ENCODE peak calls at places on chromosome 6, in seven cellular contexts. J, D, N, L, R, X and T are unnamed samples.

GRCh38 chr6:26550250-26550993 is 12.3 kb downstream of the HMGN4 start:
- DNase-seq in J (peak; percentile 13), D (peak; percentile 64), N (peak; percentile 98), L (peak; percentile 95), R (peak; percentile 89), X (peak; percentile 50), T (peak; percentile 61)

GRCh38 chr6:5967594-5967993 is 39.1 kb downstream of the NRN1 start:
- DNase-seq in J (no peak), D (no peak), N (no peak), L (no peak), R (no peak), X (no peak), T (no peak)

GRCh38 chr6:40743690-40744446 is 156.7 kb upstream of the LRFN2 start:
- DNase-seq in J (no peak), D (no peak), N (peak; percentile 44), L (peak; percentile 60), R (no peak), X (no peak), T (no peak)

GRCh38 chr6:73743556-73743955 is 47.6 kb downstream of the CD109 start:
- DNase-seq in J (peak; percentile 27), D (no peak), N (no peak), L (no peak), R (no peak), X (no peak), T (peak; percentile 76)

GRCh38 chr6:161218222-161218621 is 55.6 kb downstream of the AGPAT4 start:
- DNase-seq in J (no peak), D (no peak), N (no peak), L (no peak), R (no peak), X (no peak), T (no peak)

GRCh38 chr6:154187203-154187602 is 148.2 kb downstream of the OPRM1 start:
- DNase-seq in J (no peak), D (no peak), N (no peak), L (no peak), R (no peak), X (no peak), T (no peak)

GRCh38 chr6:150698421-150698820 is 98.7 kb downstream of the PLEKHG1 start:
- DNase-seq in J (no peak), D (no peak), N (no peak), L (no peak), R (no peak), X (no peak), T (no peak)

GRCh38 chr6:81863123-81863522 is 110.6 kb upstream of the TENT5A start:
- DNase-seq in J (no peak), D (peak; percentile 6), N (peak; percentile 18), L (no peak), R (no peak), X (no peak), T (no peak)

GRCh38 chr6:45082091-45082490 is 246.0 kb upstream of the RUNX2 start:
- DNase-seq in J (no peak), D (no peak), N (no peak), L (no peak), R (no peak), X (no peak), T (no peak)

GRCh38 chr6:16481680-16482079 is 243.3 kb downstream of the GMPR start:
- DNase-seq in J (no peak), D (no peak), N (no peak), L (no peak), R (no peak), X (no peak), T (no peak)

GRCh38 chr6:105591053-105591452 is 188.2 kb upstream of the PREP start:
- DNase-seq in J (peak; percentile 57), D (no peak), N (peak; percentile 55), L (no peak), R (no peak), X (no peak), T (peak; percentile 81)

GRCh38 chr6:80454197-80454596 is 347.7 kb downstream of the BCKDHB start:
- DNase-seq in J (peak; percentile 92), D (no peak), N (no peak), L (no peak), R (no peak), X (peak; percentile 31), T (peak; percentile 87)

GRCh38 chr6:37283268-37283667 is 25.3 kb upstream of the TMEM217 start:
- DNase-seq in J (peak; percentile 20), D (no peak), N (no peak), L (no peak), R (no peak), X (no peak), T (no peak)

GRCh38 chr6:161660666-161661571 is 387.1 kb upstream of the AGPAT4 start:
- DNase-seq in J (no peak), D (no peak), N (peak; percentile 5), L (no peak), R (no peak), X (no peak), T (no peak)

GRCh38 chr6:123770247-123770949 is 33.3 kb upstream of the NKAIN2 start:
- DNase-seq in J (no peak), D (no peak), N (peak; percentile 40), L (no peak), R (no peak), X (no peak), T (no peak)

GRCh38 chr6:29651413-29652197 is 5.3 kb upstream of the MOG start:
- DNase-seq in J (peak; percentile 37), D (no peak), N (peak; percentile 46), L (no peak), R (no peak), X (no peak), T (peak; percentile 57)

GRCh38 chr6:52552278-52552643 is 24.6 kb downstream of the TRAM2 start:
- DNase-seq in J (no peak), D (no peak), N (no peak), L (no peak), R (no peak), X (no peak), T (no peak)

DNA sequence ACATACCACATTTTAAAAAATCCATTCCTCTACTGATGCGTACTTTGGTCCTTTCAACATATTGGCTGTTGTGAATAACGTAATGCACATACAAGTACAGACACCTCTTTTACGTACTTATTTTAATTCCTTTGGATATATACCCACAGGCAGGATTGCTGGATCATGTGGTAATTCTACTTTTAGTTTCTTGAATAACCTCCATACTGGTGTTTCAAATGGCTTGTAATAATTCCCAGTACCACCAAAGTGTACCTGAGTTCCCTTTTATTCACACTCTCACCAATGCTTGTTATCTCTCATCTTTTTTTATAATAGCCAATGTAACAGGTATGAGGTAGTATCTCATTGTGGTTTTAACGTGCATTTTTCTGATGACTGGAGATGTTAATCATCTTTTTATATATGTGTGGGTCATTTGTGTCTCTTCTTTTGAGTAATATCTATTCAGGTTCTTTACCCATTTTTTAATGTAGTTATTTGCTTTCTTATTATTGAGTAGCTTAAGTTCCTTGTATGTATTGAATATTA is 191.9 kb downstream of the ADGB start:
- DNase-seq in J (no peak), D (no peak), N (no peak), L (no peak), R (no peak), X (no peak), T (no peak)
- H2BK5ac ChIP-seq in J (no peak overlapping the region), D (no peak overlapping the region), N (no peak overlapping the region), L (no peak overlapping the region), R (no peak overlapping the region), X (no peak overlapping the region), T (no peak overlapping the region)

DNA sequence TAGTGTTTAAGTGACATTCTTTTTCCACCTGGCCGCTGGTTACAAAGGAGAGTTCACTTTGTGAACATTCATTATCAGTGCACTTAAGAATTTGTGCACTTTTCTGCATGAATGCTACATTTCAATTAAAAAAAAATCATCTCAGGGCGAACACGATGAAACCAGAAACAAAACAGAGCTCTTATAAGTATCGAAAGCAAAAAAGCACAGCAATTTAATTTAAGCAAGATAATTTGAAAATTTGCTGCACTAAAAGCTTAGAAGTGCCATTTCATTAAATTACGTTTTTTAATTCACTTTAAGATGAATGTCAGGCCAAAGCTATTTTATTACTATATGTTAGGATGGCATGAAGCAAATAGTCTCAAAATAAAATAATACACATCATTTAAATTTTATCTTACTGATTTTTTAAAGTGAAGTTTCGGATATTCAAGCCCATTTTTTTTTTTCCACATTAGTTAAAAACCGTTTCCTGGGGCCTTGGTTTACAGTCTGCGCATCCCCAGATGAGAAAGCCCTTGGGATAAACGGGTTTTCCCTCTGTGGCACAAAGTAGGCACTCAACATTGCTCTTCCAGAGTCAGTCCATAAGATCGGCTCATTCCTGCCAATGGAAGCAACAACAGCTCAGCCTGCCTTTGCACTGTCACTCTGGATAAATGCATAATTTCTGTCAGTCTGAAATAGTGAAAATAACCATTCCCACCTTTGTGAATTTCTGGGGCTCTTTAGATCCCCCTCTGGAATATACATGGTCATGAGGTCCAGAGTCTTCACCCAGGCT is 80.1 kb downstream of the FYN start:
- DNase-seq in J (no peak), D (no peak), N (no peak), L (no peak), R (no peak), X (no peak), T (no peak)
- H2AK5ac ChIP-seq in J (no peak overlapping the region), D (no peak overlapping the region), N (no peak overlapping the region), L (no peak overlapping the region), R (no peak overlapping the region), X (no peak overlapping the region), T (no peak overlapping the region)

GRCh38 chr6:138229072-138229471 is 10.8 kb upstream of the PBOV1 start:
- DNase-seq in J (no peak), D (no peak), N (no peak), L (no peak), R (no peak), X (no peak), T (no peak)
- H2BK5ac ChIP-seq in J (no peak overlapping the region), D (no peak overlapping the region), N (no peak overlapping the region), L (no peak overlapping the region), R (no peak overlapping the region), X (no peak overlapping the region), T (no peak overlapping the region)

DNA sequence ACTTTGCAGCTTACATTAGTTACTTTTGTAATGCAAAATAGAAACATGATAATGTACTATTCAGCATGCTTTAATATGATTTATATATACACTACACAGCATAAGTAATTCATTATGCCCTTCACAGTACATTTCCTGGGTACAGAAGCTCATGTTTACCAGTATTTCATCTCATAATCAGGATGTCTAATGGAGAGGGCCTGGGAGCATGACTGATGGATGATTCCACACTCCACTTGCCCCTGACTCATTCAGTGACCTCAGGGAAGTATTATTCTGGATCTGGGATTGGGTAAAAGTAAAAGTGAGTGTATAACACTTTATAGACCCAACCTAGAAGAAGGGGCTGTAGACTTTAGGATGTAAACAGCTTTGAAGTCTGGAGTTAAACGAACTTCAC is 31.4 kb upstream of the BACH2 start:
- DNase-seq in J (peak; percentile 39), D (no peak), N (no peak), L (no peak), R (no peak), X (no peak), T (peak; percentile 16)
- H2AK5ac ChIP-seq in J (no peak overlapping the region), D (no peak overlapping the region), N (no peak overlapping the region), L (no peak overlapping the region), R (no peak overlapping the region), X (no peak overlapping the region), T (no peak overlapping the region)